ENCODE peak calls at places on chromosomes 12 and 14, in four cellular contexts. One of them, this sample, is unnamed.
A peak's percentile ranks its signal among the peaks of the same experiment; 100 is the strongest.

GRCh38 chr14:31880935-31881334 is 196.2 kb upstream of the ARHGAP5 start:
- DNase-seq in HepG2: peak; percentile 64
- DNase-seq in WTC11: no peak
- DNase-seq in K562: no peak
- DNase-seq in this sample: no peak

GRCh38 chr14:22598099-22598895 is at the start of gene ABHD4:
- DNase-seq in HepG2: peak; percentile 79
- DNase-seq in WTC11: peak; percentile 83
- DNase-seq in K562: peak; percentile 61
- DNase-seq in this sample: no peak

GRCh38 chr14:71574976-71575375 is 357.3 kb upstream of the RGS6 start:
- DNase-seq in WTC11: no peak
- DNase-seq in HepG2: no peak
- DNase-seq in K562: no peak
- DNase-seq in this sample: no peak

GRCh38 chr14:36807727-36808126 is 146.1 kb downstream of the PAX9 start:
- DNase-seq in WTC11: no peak
- DNase-seq in K562: no peak
- DNase-seq in HepG2: no peak
- DNase-seq in this sample: no peak

GRCh38 chr12:102169922-102170698 is 27.5 kb downstream of the PMCH start:
- DNase-seq in WTC11: no peak
- DNase-seq in K562: peak; percentile 52
- DNase-seq in HepG2: peak; percentile 9
- DNase-seq in this sample: no peak

GRCh38 chr12:102474438-102475064 is 5.8 kb downstream of the IGF1 start:
- DNase-seq in K562: peak; percentile 83
- DNase-seq in WTC11: no peak
- DNase-seq in HepG2: no peak
- DNase-seq in this sample: no peak

GRCh38 chr12:54658306-54659264 is 10.4 kb upstream of the DCD start:
- DNase-seq in WTC11: peak; percentile 87
- DNase-seq in K562: peak; percentile 68
- DNase-seq in HepG2: peak; percentile 30
- DNase-seq in this sample: no peak

GRCh38 chr12:120466560-120467315 is 2.8 kb downstream of the SRSF9 start:
- DNase-seq in HepG2: peak; percentile 27
- DNase-seq in K562: peak; percentile 70
- DNase-seq in WTC11: peak; percentile 63
- DNase-seq in this sample: no peak

GRCh38 chr14:94628578-94628977 is 16.4 kb downstream of the SERPINA3 start:
- DNase-seq in K562: no peak
- DNase-seq in WTC11: no peak
- DNase-seq in HepG2: no peak
- DNase-seq in this sample: no peak

GRCh38 chr14:61140872-61141271 is 140.3 kb downstream of the TMEM30B start:
- DNase-seq in K562: no peak
- DNase-seq in HepG2: no peak
- DNase-seq in WTC11: no peak
- DNase-seq in this sample: no peak

GRCh38 chr12:43238281-43238680 is 313.7 kb downstream of the ADAMTS20 start:
- DNase-seq in WTC11: no peak
- DNase-seq in HepG2: no peak
- DNase-seq in K562: peak; percentile 8
- DNase-seq in this sample: no peak

GRCh38 chr14:88063807-88064206 is 58.9 kb downstream of the GPR65 start:
- DNase-seq in K562: peak; percentile 6
- DNase-seq in WTC11: no peak
- DNase-seq in HepG2: no peak
- DNase-seq in this sample: no peak

GRCh38 chr12:47214771-47215170 is 135.0 kb upstream of the AMIGO2 start:
- DNase-seq in WTC11: no peak
- DNase-seq in HepG2: no peak
- DNase-seq in K562: no peak
- DNase-seq in this sample: no peak

GRCh38 chr12:74152370-74152769 is 385.3 kb upstream of the ATXN7L3B start:
- DNase-seq in HepG2: no peak
- DNase-seq in K562: no peak
- DNase-seq in WTC11: no peak
- DNase-seq in this sample: no peak

GRCh38 chr14:55373784-55374725 is 37.6 kb downstream of the ATG14 start:
- DNase-seq in K562: no peak
- DNase-seq in WTC11: no peak
- DNase-seq in HepG2: no peak
- DNase-seq in this sample: peak; percentile 20

GRCh38 chr12:56220611-56221232 is 1.0 kb downstream of the RNF41 start:
- DNase-seq in HepG2: no peak
- DNase-seq in K562: peak; percentile 30
- DNase-seq in WTC11: no peak
- DNase-seq in this sample: peak; percentile 30

GRCh38 chr12:28550757-28551381 is 360.6 kb downstream of the CCDC91 start:
- DNase-seq in WTC11: no peak
- DNase-seq in HepG2: peak; percentile 16
- DNase-seq in K562: no peak
- DNase-seq in this sample: no peak

GRCh38 chr14:21415329-21415728 is 31.5 kb upstream of the SUPT16H start:
- DNase-seq in HepG2: no peak
- DNase-seq in K562: no peak
- DNase-seq in WTC11: no peak
- DNase-seq in this sample: no peak

GRCh38 chr12:42588981-42589464 is 523 bp downstream of the PRICKLE1 start:
- DNase-seq in K562: peak; percentile 12
- DNase-seq in HepG2: no peak
- DNase-seq in WTC11: peak; percentile 73
- DNase-seq in this sample: no peak

GRCh38 chr14:80713076-80713850 is 228.3 kb downstream of the CEP128 start:
- DNase-seq in K562: no peak
- DNase-seq in HepG2: no peak
- DNase-seq in WTC11: no peak
- DNase-seq in this sample: no peak

GRCh38 chr14:103483600-103483999 is 39.0 kb downstream of the CKB start:
- DNase-seq in HepG2: no peak
- DNase-seq in WTC11: no peak
- DNase-seq in K562: no peak
- DNase-seq in this sample: no peak

GRCh38 chr14:74875941-74876913 is at the start of gene PROX2:
- DNase-seq in K562: no peak
- DNase-seq in HepG2: no peak
- DNase-seq in WTC11: peak; percentile 28
- DNase-seq in this sample: no peak

DNA sequence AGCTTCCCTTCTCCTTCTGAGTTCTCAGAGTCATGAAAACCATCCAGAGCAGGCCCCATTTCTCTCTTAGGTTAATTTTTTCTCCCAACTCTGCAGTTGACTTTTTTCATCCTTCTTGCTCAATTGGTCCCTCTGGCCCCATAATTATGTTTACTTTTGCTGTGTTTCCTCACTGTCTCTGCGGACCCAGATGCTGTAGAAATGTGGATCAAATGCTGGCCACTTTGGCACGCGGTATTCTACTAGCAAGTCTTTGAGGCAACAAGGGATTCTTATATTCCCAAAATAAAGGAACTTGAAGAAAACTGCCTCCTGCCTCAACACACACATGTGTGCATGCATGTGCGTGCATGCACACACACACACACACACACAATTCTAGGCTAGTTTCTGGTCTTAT is 9.6 kb downstream of the TMEM132C start:
- DNase-seq in K562: no peak
- DNase-seq in WTC11: no peak
- DNase-seq in HepG2: no peak
- DNase-seq in this sample: no peak
- TF ChIP-seq NR2C2 in K562: no peak
- TF ChIP-seq NR2C2 in WTC11: no peak
- TF ChIP-seq NR2C2 in HepG2: no peak
- TF ChIP-seq NR2C2 in this sample: no peak

GRCh38 chr14:101509730-101510371 is 51.4 kb upstream of the DIO3 start:
- DNase-seq in HepG2: no peak
- DNase-seq in K562: no peak
- DNase-seq in WTC11: no peak
- DNase-seq in this sample: no peak
- TF ChIP-seq NR2C2 in HepG2: no peak
- TF ChIP-seq NR2C2 in K562: no peak
- TF ChIP-seq NR2C2 in WTC11: no peak
- TF ChIP-seq NR2C2 in this sample: no peak

DNA sequence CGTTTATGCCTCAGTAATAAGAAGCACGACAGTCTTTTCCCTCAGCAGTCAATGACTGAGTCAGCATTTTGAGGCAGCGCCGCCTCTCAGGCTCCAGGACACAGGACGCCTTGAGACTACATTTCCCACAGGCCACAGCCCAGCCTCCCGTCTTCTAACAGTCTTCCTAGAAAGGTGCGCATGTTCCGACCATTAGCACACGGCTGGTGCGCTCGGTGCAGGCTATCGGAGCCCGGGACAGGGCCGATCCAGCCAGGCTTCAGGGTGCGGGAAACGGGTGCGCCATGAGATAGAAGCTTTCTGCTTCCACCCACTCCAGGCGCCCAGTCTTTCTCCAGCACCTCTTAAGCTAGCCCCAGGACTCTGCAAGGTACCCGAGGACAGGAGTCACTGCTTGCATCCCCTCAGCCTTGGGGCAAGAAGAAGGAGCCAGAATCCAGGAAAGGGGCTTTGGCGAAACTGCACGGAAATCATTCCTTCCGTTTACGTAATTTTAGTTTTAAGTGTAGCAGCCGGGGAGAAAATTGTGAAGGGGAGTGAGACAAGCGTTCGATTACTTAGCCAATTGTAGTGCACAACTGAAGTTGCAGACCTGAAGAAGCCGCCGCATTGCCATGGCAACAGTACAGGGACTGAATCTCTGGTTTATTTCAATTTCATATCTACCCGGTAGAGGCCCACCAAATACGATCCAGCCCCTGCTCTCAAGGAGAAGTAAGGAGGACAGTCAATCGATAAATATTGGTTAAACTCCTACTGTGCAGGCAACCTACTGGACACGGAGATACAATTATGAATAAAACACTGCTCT is 53.9 kb downstream of the ZNF641 start:
- DNase-seq in K562: peak; percentile 94
- DNase-seq in WTC11: peak; percentile 83
- DNase-seq in HepG2: no peak
- DNase-seq in this sample: no peak
- TF ChIP-seq NR2C2 in K562: no peak
- TF ChIP-seq NR2C2 in WTC11: no peak
- TF ChIP-seq NR2C2 in HepG2: no peak
- TF ChIP-seq NR2C2 in this sample: no peak

GRCh38 chr12:94803939-94804338 is 153.6 kb upstream of the TMCC3 start:
- DNase-seq in HepG2: no peak
- DNase-seq in K562: no peak
- DNase-seq in WTC11: no peak
- DNase-seq in this sample: no peak

GRCh38 chr12:94807951-94808350 is 157.6 kb upstream of the TMCC3 start:
- DNase-seq in K562: no peak
- DNase-seq in WTC11: no peak
- DNase-seq in HepG2: no peak
- DNase-seq in this sample: no peak

GRCh38 chr12:94806617-94807016 is 156.3 kb upstream of the TMCC3 start:
- DNase-seq in WTC11: no peak
- DNase-seq in K562: no peak
- DNase-seq in HepG2: no peak
- DNase-seq in this sample: no peak

GRCh38 chr12:94802796-94803195 is 152.4 kb upstream of the TMCC3 start:
- DNase-seq in K562: no peak
- DNase-seq in WTC11: no peak
- DNase-seq in HepG2: no peak
- DNase-seq in this sample: no peak

GRCh38 chr12:94805749-94806148 is 155.4 kb upstream of the TMCC3 start:
- DNase-seq in K562: no peak
- DNase-seq in HepG2: no peak
- DNase-seq in WTC11: no peak
- DNase-seq in this sample: no peak
- TF ChIP-seq NR2C2 in K562: no peak
- TF ChIP-seq NR2C2 in HepG2: no peak
- TF ChIP-seq NR2C2 in WTC11: no peak
- TF ChIP-seq NR2C2 in this sample: no peak

GRCh38 chr14:101878222-101879211 is 85.9 kb upstream of the DYNC1H1 start:
- DNase-seq in WTC11: no peak
- DNase-seq in K562: no peak
- DNase-seq in HepG2: no peak
- DNase-seq in this sample: no peak
- TF ChIP-seq NR2C2 in WTC11: no peak
- TF ChIP-seq NR2C2 in K562: no peak
- TF ChIP-seq NR2C2 in HepG2: no peak
- TF ChIP-seq NR2C2 in this sample: no peak

GRCh38 chr12:100142851-100143559 is at the start of gene BLTP3B:
- DNase-seq in K562: peak; percentile 91
- DNase-seq in WTC11: peak; percentile 93
- DNase-seq in HepG2: peak; percentile 62
- DNase-seq in this sample: peak; percentile 27
- TF ChIP-seq NR2C2 in K562: no peak
- TF ChIP-seq NR2C2 in WTC11: no peak
- TF ChIP-seq NR2C2 in HepG2: no peak
- TF ChIP-seq NR2C2 in this sample: no peak

GRCh38 chr12:70052476-70052875 is 190.8 kb upstream of the CNOT2 start:
- DNase-seq in K562: no peak
- DNase-seq in WTC11: no peak
- DNase-seq in HepG2: no peak
- DNase-seq in this sample: no peak

GRCh38 chr12:70048521-70049245 is 194.6 kb upstream of the CNOT2 start:
- DNase-seq in HepG2: no peak
- DNase-seq in WTC11: no peak
- DNase-seq in K562: no peak
- DNase-seq in this sample: peak; percentile 9

GRCh38 chr12:70052931-70053497 is 190.2 kb upstream of the CNOT2 start:
- DNase-seq in K562: peak; percentile 81
- DNase-seq in HepG2: peak; percentile 84
- DNase-seq in WTC11: no peak
- DNase-seq in this sample: no peak

GRCh38 chr12:70045514-70045913 is 197.7 kb upstream of the CNOT2 start:
- DNase-seq in HepG2: no peak
- DNase-seq in WTC11: no peak
- DNase-seq in K562: no peak
- DNase-seq in this sample: no peak

GRCh38 chr12:70049596-70050360 is 193.5 kb upstream of the CNOT2 start:
- DNase-seq in K562: peak; percentile 63
- DNase-seq in WTC11: no peak
- DNase-seq in HepG2: no peak
- DNase-seq in this sample: peak; percentile 68
- TF ChIP-seq NR2C2 in K562: peak; percentile 26
- TF ChIP-seq NR2C2 in WTC11: no peak
- TF ChIP-seq NR2C2 in HepG2: no peak
- TF ChIP-seq NR2C2 in this sample: no peak

GRCh38 chr12:115943310-115943629 is 334.2 kb downstream of the MED13L start:
- DNase-seq in HepG2: no peak
- DNase-seq in WTC11: no peak
- DNase-seq in K562: no peak
- DNase-seq in this sample: no peak
- TF ChIP-seq NR2C2 in HepG2: no peak
- TF ChIP-seq NR2C2 in WTC11: no peak
- TF ChIP-seq NR2C2 in K562: no peak
- TF ChIP-seq NR2C2 in this sample: no peak

GRCh38 chr14:100088226-100088625 is 23.0 kb downstream of the EVL start:
- DNase-seq in K562: no peak
- DNase-seq in WTC11: no peak
- DNase-seq in HepG2: no peak
- DNase-seq in this sample: no peak
- TF ChIP-seq NR2C2 in K562: no peak
- TF ChIP-seq NR2C2 in WTC11: no peak
- TF ChIP-seq NR2C2 in HepG2: no peak
- TF ChIP-seq NR2C2 in this sample: no peak

GRCh38 chr14:35474323-35474722 is 59.6 kb upstream of the INSM2 start:
- DNase-seq in HepG2: no peak
- DNase-seq in K562: no peak
- DNase-seq in WTC11: no peak
- DNase-seq in this sample: no peak

GRCh38 chr14:35482994-35483515 is 50.9 kb upstream of the INSM2 start:
- DNase-seq in K562: no peak
- DNase-seq in HepG2: no peak
- DNase-seq in WTC11: no peak
- DNase-seq in this sample: no peak

GRCh38 chr14:35480119-35480769 is 53.7 kb upstream of the INSM2 start:
- DNase-seq in HepG2: no peak
- DNase-seq in K562: no peak
- DNase-seq in WTC11: no peak
- DNase-seq in this sample: peak; percentile 35
- TF ChIP-seq NR2C2 in HepG2: no peak
- TF ChIP-seq NR2C2 in K562: no peak
- TF ChIP-seq NR2C2 in WTC11: no peak
- TF ChIP-seq NR2C2 in this sample: no peak

This sample was measured in GM12878.